ENCODE peak calls at places on chromosomes 4 and X, in seven cellular contexts. One of them, this sample, is unnamed. For H3K4me1, the result is how much of the 10 kb centered on the place peaks cover.

GRCh38 chrX:19849433-19850190 is 37.8 kb downstream of the SH3KBP1 start:
- DNase-seq in PC-3: no peak
- DNase-seq in keratinocyte: no peak
- DNase-seq in CD8-positive, alpha-beta memory T cell: no peak
- DNase-seq in Peyer's patch: no peak
- DNase-seq in H9: no peak
- DNase-seq in Karpas-422: peak
- DNase-seq in this sample: no peak

GRCh38 chr4:6134612-6135220 is 65.6 kb downstream of the JAKMIP1 start:
- DNase-seq in PC-3: peak
- DNase-seq in H9: peak
- DNase-seq in Karpas-422: peak
- DNase-seq in Peyer's patch: peak
- DNase-seq in keratinocyte: no peak
- DNase-seq in CD8-positive, alpha-beta memory T cell: peak
- DNase-seq in this sample: peak

GRCh38 chr4:184688447-184688846 is 38.9 kb downstream of the PRIMPOL start:
- DNase-seq in Peyer's patch: no peak
- DNase-seq in keratinocyte: peak
- DNase-seq in H9: peak
- DNase-seq in Karpas-422: no peak
- DNase-seq in CD8-positive, alpha-beta memory T cell: no peak
- DNase-seq in PC-3: peak
- DNase-seq in this sample: no peak

GRCh38 chrX:118164138-118164537 is 47.5 kb upstream of the KLHL13 start:
- DNase-seq in keratinocyte: no peak
- DNase-seq in CD8-positive, alpha-beta memory T cell: no peak
- DNase-seq in H9: no peak
- DNase-seq in Karpas-422: no peak
- DNase-seq in PC-3: peak
- DNase-seq in Peyer's patch: no peak
- DNase-seq in this sample: no peak

GRCh38 chr4:156594619-156595018 is 377.0 kb downstream of the PDGFC start:
- DNase-seq in H9: no peak
- DNase-seq in PC-3: peak
- DNase-seq in keratinocyte: no peak
- DNase-seq in Peyer's patch: peak
- DNase-seq in CD8-positive, alpha-beta memory T cell: no peak
- DNase-seq in Karpas-422: no peak
- DNase-seq in this sample: no peak

GRCh38 chr4:55598641-55599040 is 6.6 kb upstream of the PDCL2 start:
- DNase-seq in Peyer's patch: no peak
- DNase-seq in PC-3: no peak
- DNase-seq in H9: no peak
- DNase-seq in CD8-positive, alpha-beta memory T cell: no peak
- DNase-seq in Karpas-422: no peak
- DNase-seq in keratinocyte: no peak
- DNase-seq in this sample: no peak

GRCh38 chr4:6201580-6202091 is 1.3 kb upstream of the JAKMIP1 start:
- DNase-seq in keratinocyte: no peak
- DNase-seq in H9: no peak
- DNase-seq in Peyer's patch: peak
- DNase-seq in CD8-positive, alpha-beta memory T cell: peak
- DNase-seq in Karpas-422: peak
- DNase-seq in PC-3: no peak
- DNase-seq in this sample: no peak

GRCh38 chr4:8106451-8107025 is 52.1 kb downstream of the ABLIM2 start:
- DNase-seq in PC-3: no peak
- DNase-seq in H9: no peak
- DNase-seq in Peyer's patch: no peak
- DNase-seq in CD8-positive, alpha-beta memory T cell: no peak
- DNase-seq in Karpas-422: no peak
- DNase-seq in keratinocyte: no peak
- DNase-seq in this sample: no peak

GRCh38 chr4:117817316-117817715 is 217.0 kb upstream of the NDST3 start:
- DNase-seq in CD8-positive, alpha-beta memory T cell: no peak
- DNase-seq in Karpas-422: no peak
- DNase-seq in Peyer's patch: no peak
- DNase-seq in PC-3: no peak
- DNase-seq in H9: no peak
- DNase-seq in keratinocyte: no peak
- DNase-seq in this sample: no peak

GRCh38 chr4:172844556-172844955 is 324.1 kb upstream of the GALNT7 start:
- DNase-seq in keratinocyte: no peak
- DNase-seq in CD8-positive, alpha-beta memory T cell: no peak
- DNase-seq in Karpas-422: no peak
- DNase-seq in H9: no peak
- DNase-seq in PC-3: no peak
- DNase-seq in Peyer's patch: no peak
- DNase-seq in this sample: no peak

GRCh38 chr4:109614015-109614414 is 54.0 kb downstream of the MCUB start:
- DNase-seq in CD8-positive, alpha-beta memory T cell: no peak
- DNase-seq in Karpas-422: no peak
- DNase-seq in H9: no peak
- DNase-seq in keratinocyte: no peak
- DNase-seq in PC-3: no peak
- DNase-seq in Peyer's patch: no peak
- DNase-seq in this sample: no peak

GRCh38 chr4:114649908-114650307 is 51.3 kb downstream of the UGT8 start:
- DNase-seq in H9: no peak
- DNase-seq in CD8-positive, alpha-beta memory T cell: no peak
- DNase-seq in keratinocyte: no peak
- DNase-seq in Karpas-422: no peak
- DNase-seq in PC-3: no peak
- DNase-seq in Peyer's patch: no peak
- DNase-seq in this sample: no peak

GRCh38 chrX:12327836-12328235 is 189.6 kb downstream of the FRMPD4 start:
- DNase-seq in Karpas-422: no peak
- DNase-seq in keratinocyte: no peak
- DNase-seq in Peyer's patch: no peak
- DNase-seq in CD8-positive, alpha-beta memory T cell: no peak
- DNase-seq in PC-3: peak
- DNase-seq in H9: no peak
- DNase-seq in this sample: no peak

GRCh38 chr4:109609431-109609830 is 49.4 kb downstream of the MCUB start:
- DNase-seq in keratinocyte: no peak
- DNase-seq in CD8-positive, alpha-beta memory T cell: no peak
- DNase-seq in PC-3: no peak
- DNase-seq in H9: no peak
- DNase-seq in Peyer's patch: no peak
- DNase-seq in Karpas-422: no peak
- DNase-seq in this sample: no peak

GRCh38 chrX:37666516-37666915 is 19.1 kb upstream of the XK start:
- DNase-seq in Peyer's patch: no peak
- DNase-seq in Karpas-422: no peak
- DNase-seq in CD8-positive, alpha-beta memory T cell: no peak
- DNase-seq in H9: no peak
- DNase-seq in keratinocyte: no peak
- DNase-seq in PC-3: peak
- DNase-seq in this sample: no peak

GRCh38 chr4:54400802-54401201 is 171.7 kb downstream of the PDGFRA start:
- DNase-seq in Peyer's patch: no peak
- DNase-seq in CD8-positive, alpha-beta memory T cell: no peak
- DNase-seq in Karpas-422: no peak
- DNase-seq in PC-3: peak
- DNase-seq in H9: no peak
- DNase-seq in keratinocyte: no peak
- DNase-seq in this sample: no peak

GRCh38 chrX:45757272-45757671 is 556.6 kb upstream of the DIPK2B start:
- DNase-seq in CD8-positive, alpha-beta memory T cell: no peak
- DNase-seq in Peyer's patch: no peak
- DNase-seq in H9: no peak
- DNase-seq in Karpas-422: no peak
- DNase-seq in keratinocyte: no peak
- DNase-seq in PC-3: no peak
- DNase-seq in this sample: no peak

GRCh38 chrX:70970482-70970999 is 39.6 kb upstream of the SLC7A3 start:
- DNase-seq in CD8-positive, alpha-beta memory T cell: no peak
- DNase-seq in Karpas-422: peak
- DNase-seq in Peyer's patch: no peak
- DNase-seq in keratinocyte: no peak
- DNase-seq in H9: no peak
- DNase-seq in PC-3: peak
- DNase-seq in this sample: no peak

GRCh38 chr4:75658881-75659280 is 14.3 kb downstream of the G3BP2 start:
- DNase-seq in CD8-positive, alpha-beta memory T cell: no peak
- DNase-seq in keratinocyte: no peak
- DNase-seq in PC-3: peak
- DNase-seq in Peyer's patch: no peak
- DNase-seq in H9: no peak
- DNase-seq in Karpas-422: no peak
- DNase-seq in this sample: no peak

GRCh38 chr4:121989715-121990114 is 37.9 kb upstream of the TRPC3 start:
- DNase-seq in keratinocyte: no peak
- DNase-seq in CD8-positive, alpha-beta memory T cell: peak
- DNase-seq in PC-3: no peak
- DNase-seq in H9: no peak
- DNase-seq in Karpas-422: no peak
- DNase-seq in Peyer's patch: no peak
- DNase-seq in this sample: no peak

GRCh38 chr4:154779362-154779947 is 1.6 kb upstream of the RBM46 start:
- DNase-seq in H9: no peak
- DNase-seq in Karpas-422: peak
- DNase-seq in CD8-positive, alpha-beta memory T cell: no peak
- DNase-seq in PC-3: peak
- DNase-seq in Peyer's patch: no peak
- DNase-seq in keratinocyte: no peak
- DNase-seq in this sample: no peak

GRCh38 chr4:111963158-111963557 is 182.1 kb upstream of the FAM241A start:
- DNase-seq in CD8-positive, alpha-beta memory T cell: no peak
- DNase-seq in PC-3: no peak
- DNase-seq in Peyer's patch: no peak
- DNase-seq in Karpas-422: no peak
- DNase-seq in keratinocyte: no peak
- DNase-seq in H9: no peak
- DNase-seq in this sample: no peak
- H3K4me1 ChIP-seq in CD8-positive, alpha-beta memory T cell: under half
- H3K4me1 ChIP-seq in PC-3: under half
- H3K4me1 ChIP-seq in Peyer's patch: under half
- H3K4me1 ChIP-seq in Karpas-422: under half
- H3K4me1 ChIP-seq in keratinocyte: under half
- H3K4me1 ChIP-seq in H9: under half
- H3K4me1 ChIP-seq in this sample: under half

DNA sequence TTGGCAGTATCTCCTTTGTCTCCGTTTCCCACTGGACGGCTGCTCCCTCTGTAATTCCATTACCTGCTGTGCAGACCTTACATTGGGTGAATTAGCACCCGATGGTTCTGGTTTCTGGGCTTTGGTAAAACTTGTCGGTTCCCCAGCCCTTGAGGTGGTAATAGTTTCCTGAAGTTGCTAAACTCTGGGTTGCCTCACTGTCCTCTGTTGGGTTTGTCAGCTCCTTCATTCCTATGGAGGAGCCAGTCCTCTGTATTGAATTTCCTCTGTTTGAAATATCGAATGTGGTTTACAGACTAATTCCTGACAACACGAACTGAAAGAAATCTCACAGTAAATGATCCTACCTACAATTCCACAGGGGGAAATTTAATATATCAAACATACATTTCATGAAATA is 591.3 kb upstream of the FTHL17 start:
- DNase-seq in Peyer's patch: no peak
- DNase-seq in PC-3: no peak
- DNase-seq in keratinocyte: no peak
- DNase-seq in H9: no peak
- DNase-seq in CD8-positive, alpha-beta memory T cell: no peak
- DNase-seq in Karpas-422: no peak
- DNase-seq in this sample: no peak
- H3K27ac ChIP-seq in Peyer's patch: no peak
- H3K27ac ChIP-seq in PC-3: no peak
- H3K27ac ChIP-seq in keratinocyte: no peak
- H3K27ac ChIP-seq in H9: no peak
- H3K27ac ChIP-seq in CD8-positive, alpha-beta memory T cell: no peak
- H3K27ac ChIP-seq in Karpas-422: no peak
- H3K27ac ChIP-seq in this sample: no peak

DNA sequence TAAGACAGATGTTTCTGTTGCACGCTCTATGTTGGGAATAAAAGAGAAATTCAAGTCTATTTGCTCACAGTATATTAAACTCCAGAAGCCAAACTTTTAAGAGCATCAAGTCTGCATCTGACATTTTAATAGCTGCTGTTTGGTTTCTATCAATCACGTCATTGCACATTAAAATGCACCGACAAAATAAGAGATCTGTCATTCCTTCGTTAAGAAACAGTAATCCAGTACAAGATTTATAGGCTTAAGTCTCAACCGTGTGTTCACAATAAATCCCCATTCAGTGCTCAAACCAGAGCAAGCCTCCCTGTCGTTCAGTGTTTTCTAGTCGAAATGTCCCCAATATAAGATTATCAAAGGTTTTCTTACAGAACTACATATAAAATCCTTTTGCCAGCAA is 89.0 kb upstream of the BMPR1B start:
- DNase-seq in Karpas-422: no peak
- DNase-seq in PC-3: no peak
- DNase-seq in keratinocyte: no peak
- DNase-seq in Peyer's patch: no peak
- DNase-seq in H9: no peak
- DNase-seq in CD8-positive, alpha-beta memory T cell: no peak
- DNase-seq in this sample: no peak
- H3K4me1 ChIP-seq in Karpas-422: under half
- H3K4me1 ChIP-seq in PC-3: under half
- H3K4me1 ChIP-seq in keratinocyte: under half
- H3K4me1 ChIP-seq in Peyer's patch: under half
- H3K4me1 ChIP-seq in H9: under half
- H3K4me1 ChIP-seq in CD8-positive, alpha-beta memory T cell: under half
- H3K4me1 ChIP-seq in this sample: under half

DNA sequence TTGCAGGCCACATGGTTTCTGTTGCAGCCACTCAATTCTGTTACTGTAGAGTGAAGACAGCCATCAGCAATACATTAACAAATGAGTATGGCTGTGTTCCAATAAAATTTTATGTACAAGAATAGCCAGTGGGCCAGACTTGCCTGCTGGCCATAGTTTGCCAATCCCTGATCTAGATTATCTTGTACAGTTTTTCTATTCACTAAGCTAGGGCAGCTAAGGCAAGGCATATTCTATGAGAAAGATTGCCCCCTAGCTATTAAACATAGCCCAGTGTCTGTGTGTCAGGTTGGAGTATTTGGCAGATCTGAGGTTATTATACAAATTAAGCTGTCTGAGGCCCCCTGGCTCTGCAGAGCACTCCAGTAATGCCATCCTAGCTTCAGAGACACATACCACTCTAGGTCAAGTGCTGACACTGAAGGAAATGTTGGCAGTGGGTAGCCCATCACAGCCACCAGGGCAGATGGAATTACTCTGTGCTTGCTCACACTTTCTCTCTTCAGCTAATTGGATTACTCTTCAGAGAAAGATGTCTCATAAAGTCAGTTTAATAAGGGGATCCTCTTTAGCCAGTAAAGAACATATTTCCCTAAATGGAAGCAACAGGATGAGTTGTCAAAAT is 40.7 kb downstream of the MTTP start:
- DNase-seq in PC-3: no peak
- DNase-seq in Peyer's patch: no peak
- DNase-seq in H9: no peak
- DNase-seq in keratinocyte: no peak
- DNase-seq in CD8-positive, alpha-beta memory T cell: no peak
- DNase-seq in Karpas-422: peak
- DNase-seq in this sample: no peak
- H3K27ac ChIP-seq in PC-3: no peak
- H3K27ac ChIP-seq in Peyer's patch: no peak
- H3K27ac ChIP-seq in H9: no peak
- H3K27ac ChIP-seq in keratinocyte: no peak
- H3K27ac ChIP-seq in CD8-positive, alpha-beta memory T cell: no peak
- H3K27ac ChIP-seq in Karpas-422: no peak
- H3K27ac ChIP-seq in this sample: no peak

This sample was measured in effector memory CD4-positive, alpha-beta T cell.